ENCODE peak calls at places on chromosomes 7 and 10, in ten cellular contexts. Y is GM13977, W is pancreas, X is heart right ventricle, I is OCI-LY7, V is transverse colon, C is thoracic aorta, S is astrocyte, N is lower leg skin, G is GM06990. M is an unnamed sample.

GRCh38 chr7:104275900-104276299 is 52.5 kb upstream of the LHFPL3 start:
- DNase-seq in Y (no peak), W (no peak), X (no peak), I (no peak), V (no peak), C (no peak), S (no peak), N (no peak), G (no peak), M (peak; percentile 4)

GRCh38 chr10:122034149-122034756 is 45.3 kb downstream of the TACC2 start:
- DNase-seq in Y (no peak), W (no peak), X (no peak), I (no peak), V (peak; percentile 26), C (no peak), S (peak; percentile 32), N (no peak), G (no peak), M (no peak)

GRCh38 chr10:49140306-49141175 is 6.7 kb upstream of the FAM170B start:
- DNase-seq in Y (no peak), W (no peak), X (no peak), I (no peak), V (no peak), C (no peak), S (no peak), N (no peak), G (no peak), M (no peak)

GRCh38 chr7:138374119-138374693 is 85.9 kb upstream of the TRIM24 start:
- DNase-seq in Y (no peak), W (no peak), X (no peak), I (no peak), V (no peak), C (no peak), S (no peak), N (no peak), G (no peak), M (no peak)

GRCh38 chr10:33661580-33662269 is 327.3 kb upstream of the NRP1 start:
- DNase-seq in Y (no peak), W (peak; percentile 51), X (peak; percentile 66), I (no peak), V (peak; percentile 29), C (peak; percentile 4), S (peak; percentile 75), N (peak; percentile 92), G (peak; percentile 34), M (no peak)

GRCh38 chr10:49187044-49187484 is 1.1 kb downstream of the TMEM273 start:
- DNase-seq in Y (no peak), W (no peak), X (peak; percentile 39), I (no peak), V (no peak), C (no peak), S (no peak), N (peak; percentile 54), G (no peak), M (no peak)

GRCh38 chr10:69860290-69860689 is 58.6 kb downstream of the COL13A1 start:
- DNase-seq in Y (no peak), W (no peak), X (no peak), I (no peak), V (no peak), C (no peak), S (no peak), N (no peak), G (no peak), M (peak; percentile 32)

GRCh38 chr7:28684729-28685211 is 272.5 kb downstream of the CREB5 start:
- DNase-seq in Y (peak; percentile 27), W (no peak), X (no peak), I (no peak), V (no peak), C (no peak), S (no peak), N (no peak), G (no peak), M (no peak)

GRCh38 chr7:112882506-112882905 is 92.3 kb upstream of the TMEM168 start:
- DNase-seq in Y (no peak), W (no peak), X (no peak), I (no peak), V (no peak), C (no peak), S (no peak), N (no peak), G (no peak), M (no peak)

GRCh38 chr7:44072364-44073231 is 7.2 kb upstream of the PGAM2 start:
- DNase-seq in Y (peak; percentile 62), W (peak; percentile 79), X (peak; percentile 81), I (peak; percentile 79), V (peak; percentile 71), C (peak; percentile 93), S (peak; percentile 71), N (peak; percentile 95), G (no peak), M (peak; percentile 80)

GRCh38 chr7:98105942-98106544 is 619 bp upstream of the LMTK2 start:
- DNase-seq in Y (no peak), W (no peak), X (no peak), I (no peak), V (peak; percentile 64), C (no peak), S (no peak), N (no peak), G (no peak), M (peak; percentile 47)

GRCh38 chr7:39880556-39880955 is 69.5 kb upstream of the CDK13 start:
- DNase-seq in Y (peak; percentile 2), W (no peak), X (no peak), I (no peak), V (no peak), C (no peak), S (no peak), N (no peak), G (no peak), M (no peak)

GRCh38 chr7:42274052-42274451 is 37.0 kb upstream of the GLI3 start:
- DNase-seq in Y (no peak), W (no peak), X (no peak), I (no peak), V (no peak), C (no peak), S (peak; percentile 33), N (no peak), G (no peak), M (no peak)

GRCh38 chr7:107879400-107880035 is 11.5 kb upstream of the DLD start:
- DNase-seq in Y (peak; percentile 44), W (no peak), X (no peak), I (peak; percentile 63), V (peak; percentile 46), C (no peak), S (peak; percentile 44), N (no peak), G (no peak), M (peak; percentile 61)
- TF ChIP-seq CTCF in Y (peak; percentile 69), W (peak; percentile 58), X (peak; percentile 76), I (peak; percentile 97), V (peak; percentile 71), C (peak; percentile 54), S (peak; percentile 82), N (no peak), G (peak; percentile 80), M (peak; percentile 93)

DNA sequence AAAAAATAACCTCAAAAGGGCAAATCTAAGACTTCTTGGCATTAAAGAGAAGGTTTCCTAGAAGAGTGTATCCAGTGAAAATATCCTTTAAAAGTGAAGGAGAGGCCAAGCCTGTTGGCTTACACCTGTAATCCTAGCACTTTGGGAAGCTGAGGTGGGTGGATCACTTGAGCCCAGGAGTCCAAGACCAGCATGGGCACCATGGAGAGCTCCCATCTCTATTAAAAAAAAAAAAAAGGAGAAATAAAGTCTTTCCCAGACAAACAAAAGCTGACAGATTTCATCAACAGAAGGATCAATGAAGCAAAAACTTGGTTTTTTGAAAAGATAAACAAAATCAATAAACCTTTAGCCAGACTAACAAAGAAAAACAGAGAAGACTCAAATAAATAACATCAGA is 67.6 kb upstream of the ZNF800 start:
- DNase-seq in Y (no peak), W (no peak), X (no peak), I (no peak), V (no peak), C (no peak), S (no peak), N (no peak), G (no peak), M (no peak)
- TF ChIP-seq CTCF in Y (no peak), W (no peak), X (no peak), I (no peak), V (no peak), C (no peak), S (no peak), N (no peak), G (no peak), M (no peak)

DNA sequence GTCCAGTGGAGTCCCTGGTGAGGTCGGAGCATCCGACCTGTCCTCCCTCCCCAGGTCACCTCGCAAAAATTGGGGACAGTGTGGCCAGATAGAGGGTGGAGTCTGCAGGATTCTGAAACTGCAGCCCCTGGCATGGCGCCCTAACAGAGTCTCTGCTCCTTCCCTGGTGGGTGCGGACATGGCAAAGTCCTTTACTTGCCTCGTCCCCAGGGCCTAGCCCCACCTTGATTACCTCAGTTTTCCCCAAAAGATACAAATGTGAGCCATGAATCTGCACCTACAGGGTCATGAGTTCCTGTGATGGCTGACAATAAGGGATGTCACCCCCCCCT is 47.7 kb downstream of the NPVF start:
- DNase-seq in Y (no peak), W (no peak), X (no peak), I (no peak), V (no peak), C (no peak), S (no peak), N (no peak), G (no peak), M (no peak)
- TF ChIP-seq CTCF in Y (no peak), W (no peak), X (no peak), I (peak; percentile 4), V (no peak), C (no peak), S (no peak), N (no peak), G (no peak), M (no peak)

GRCh38 chr10:21020545-21020944 is 123.4 kb upstream of the NEBL start:
- DNase-seq in Y (peak; percentile 17), W (no peak), X (no peak), I (peak; percentile 80), V (peak; percentile 14), C (no peak), S (no peak), N (no peak), G (peak; percentile 20), M (peak; percentile 53)
- TF ChIP-seq CTCF in Y (peak; percentile 60), W (no peak), X (peak; percentile 45), I (peak; percentile 93), V (peak; percentile 15), C (no peak), S (no peak), N (no peak), G (peak; percentile 85), M (peak; percentile 33)

DNA sequence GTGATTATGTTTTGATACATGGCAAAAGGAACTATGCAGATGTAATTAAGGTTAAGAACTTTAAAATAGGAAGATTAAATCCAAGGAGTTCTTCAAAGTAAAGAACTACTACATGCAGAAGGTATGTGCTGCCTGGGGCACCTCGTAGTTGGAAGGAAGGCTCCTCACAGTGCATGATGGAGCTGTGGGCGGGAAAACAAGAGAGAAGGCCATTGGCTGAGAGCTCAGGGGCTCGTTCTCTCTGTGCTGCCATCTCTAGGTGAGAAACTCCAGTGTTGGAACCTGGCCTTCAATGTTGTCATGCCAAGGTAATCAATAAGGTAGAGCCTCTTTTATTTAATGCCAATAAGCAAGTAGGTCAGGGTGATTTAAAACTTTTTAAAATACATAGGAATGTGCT is 391.4 kb upstream of the ETV1 start:
- DNase-seq in Y (no peak), W (no peak), X (no peak), I (no peak), V (no peak), C (no peak), S (no peak), N (no peak), G (no peak), M (no peak)
- TF ChIP-seq CTCF in Y (no peak), W (no peak), X (no peak), I (no peak), V (no peak), C (no peak), S (no peak), N (no peak), G (no peak), M (no peak)

M was measured in activated CD8-positive, alpha-beta T cell treated with anti-CD3 and anti-CD28 coated beads for 36 hours.